ENCODE peak calls at places on chromosomes 13 and 19, in five cellular contexts. G, C, K, M and N are unnamed samples.

GRCh38 chr13:41077475-41077874 is 16.2 kb downstream of the WBP4 start:
- DNase-seq in G (no peak), C (no peak), K (no peak), M (no peak), N (no peak)

GRCh38 chr19:45140533-45140932 is 20.2 kb downstream of the NKPD1 start:
- DNase-seq in G (no peak), C (no peak), K (no peak), M (no peak), N (no peak)

GRCh38 chr19:8041553-8041952 is 11.0 kb upstream of the CCL25 start:
- DNase-seq in G (no peak), C (no peak), K (no peak), M (no peak), N (no peak)

GRCh38 chr19:2266183-2266993 is 10.2 kb upstream of the JSRP1 start:
- DNase-seq in G (peak; percentile 89), C (no peak), K (peak; percentile 96), M (no peak), N (peak; percentile 61)

GRCh38 chr13:65679240-65679639 is 1550.9 kb downstream of the PCDH9 start:
- DNase-seq in G (no peak), C (no peak), K (no peak), M (no peak), N (no peak)

GRCh38 chr19:51602189-51602854 is 27.9 kb downstream of the SIGLEC5 start:
- DNase-seq in G (no peak), C (no peak), K (no peak), M (no peak), N (no peak)

GRCh38 chr19:5691205-5691929 is 1.3 kb downstream of the RPL36 start:
- DNase-seq in G (peak; percentile 81), C (no peak), K (no peak), M (peak; percentile 72), N (peak; percentile 68)

GRCh38 chr13:83877901-83878300 is 4.4 kb downstream of the SLITRK1 start:
- DNase-seq in G (no peak), C (no peak), K (no peak), M (no peak), N (no peak)

GRCh38 chr19:21604351-21604926 is 99.0 kb downstream of the ZNF429 start:
- DNase-seq in G (no peak), C (no peak), K (no peak), M (no peak), N (no peak)

GRCh38 chr13:77990973-77991372 is 72.3 kb upstream of the EDNRB start:
- DNase-seq in G (peak; percentile 25), C (no peak), K (no peak), M (no peak), N (no peak)

GRCh38 chr19:50664204-50664603 is 15.0 kb downstream of the C19orf81 start:
- DNase-seq in G (no peak), C (no peak), K (no peak), M (no peak), N (no peak)

GRCh38 chr13:44267966-44268365 is 105.7 kb upstream of the SERP2 start:
- DNase-seq in G (no peak), C (no peak), K (no peak), M (no peak), N (no peak)

GRCh38 chr19:29702161-29702957 is 12.7 kb downstream of the C19orf12 start:
- DNase-seq in G (no peak), C (no peak), K (peak; percentile 17), M (no peak), N (no peak)

GRCh38 chr13:69948016-69948415 is 159.6 kb upstream of the ATXN8OS start:
- DNase-seq in G (no peak), C (no peak), K (no peak), M (no peak), N (no peak)

GRCh38 chr13:43572601-43573360 is 214.0 kb downstream of the ENOX1 start:
- DNase-seq in G (no peak), C (no peak), K (no peak), M (peak; percentile 81), N (no peak)

GRCh38 chr13:47594833-47595232 is 406.2 kb downstream of the SUCLA2 start:
- DNase-seq in G (no peak), C (no peak), K (no peak), M (no peak), N (no peak)

GRCh38 chr19:41206456-41206855 is 12.6 kb upstream of the AXL start:
- DNase-seq in G (no peak), C (no peak), K (no peak), M (no peak), N (no peak)

GRCh38 chr13:75569576-75569975 is 20.0 kb downstream of the UCHL3 start:
- DNase-seq in G (no peak), C (no peak), K (no peak), M (no peak), N (no peak)

GRCh38 chr13:48424212-48424611 is 11.3 kb upstream of the LPAR6 start:
- DNase-seq in G (no peak), C (no peak), K (no peak), M (no peak), N (no peak)

GRCh38 chr13:91714726-91715334 is 316.4 kb downstream of the GPC5 start:
- DNase-seq in G (no peak), C (no peak), K (no peak), M (no peak), N (no peak)

GRCh38 chr19:54430306-54431254 is 15.3 kb downstream of the TTYH1 start:
- DNase-seq in G (peak; percentile 47), C (peak; percentile 21), K (no peak), M (peak; percentile 81), N (peak; percentile 90)
- H3K27me3 ChIP-seq in G (peaks cover 77% of the 10 kb centered on the region), C (no peaks in the 10 kb centered on the region), K (no peaks in the 10 kb centered on the region), M (peaks cover 4% of the 10 kb centered on the region), N (no peaks in the 10 kb centered on the region)

GRCh38 chr19:49361438-49362047 is 673 bp downstream of the TEAD2 start:
- DNase-seq in G (peak; percentile 85), C (peak; percentile 56), K (peak; percentile 82), M (peak; percentile 88), N (peak; percentile 91)

GRCh38 chr19:49357186-49357585 is 5.0 kb downstream of the TEAD2 start:
- DNase-seq in G (no peak), C (no peak), K (no peak), M (no peak), N (no peak)

GRCh38 chr19:49362048-49362925 is at the start of gene TEAD2:
- DNase-seq in G (peak; percentile 86), C (no peak), K (peak; percentile 84), M (peak; percentile 85), N (peak; percentile 69)

GRCh38 chr19:49362926-49363264 is 679 bp upstream of the TEAD2 start:
- DNase-seq in G (peak; percentile 59), C (no peak), K (peak; percentile 63), M (no peak), N (peak; percentile 62)

DNA sequence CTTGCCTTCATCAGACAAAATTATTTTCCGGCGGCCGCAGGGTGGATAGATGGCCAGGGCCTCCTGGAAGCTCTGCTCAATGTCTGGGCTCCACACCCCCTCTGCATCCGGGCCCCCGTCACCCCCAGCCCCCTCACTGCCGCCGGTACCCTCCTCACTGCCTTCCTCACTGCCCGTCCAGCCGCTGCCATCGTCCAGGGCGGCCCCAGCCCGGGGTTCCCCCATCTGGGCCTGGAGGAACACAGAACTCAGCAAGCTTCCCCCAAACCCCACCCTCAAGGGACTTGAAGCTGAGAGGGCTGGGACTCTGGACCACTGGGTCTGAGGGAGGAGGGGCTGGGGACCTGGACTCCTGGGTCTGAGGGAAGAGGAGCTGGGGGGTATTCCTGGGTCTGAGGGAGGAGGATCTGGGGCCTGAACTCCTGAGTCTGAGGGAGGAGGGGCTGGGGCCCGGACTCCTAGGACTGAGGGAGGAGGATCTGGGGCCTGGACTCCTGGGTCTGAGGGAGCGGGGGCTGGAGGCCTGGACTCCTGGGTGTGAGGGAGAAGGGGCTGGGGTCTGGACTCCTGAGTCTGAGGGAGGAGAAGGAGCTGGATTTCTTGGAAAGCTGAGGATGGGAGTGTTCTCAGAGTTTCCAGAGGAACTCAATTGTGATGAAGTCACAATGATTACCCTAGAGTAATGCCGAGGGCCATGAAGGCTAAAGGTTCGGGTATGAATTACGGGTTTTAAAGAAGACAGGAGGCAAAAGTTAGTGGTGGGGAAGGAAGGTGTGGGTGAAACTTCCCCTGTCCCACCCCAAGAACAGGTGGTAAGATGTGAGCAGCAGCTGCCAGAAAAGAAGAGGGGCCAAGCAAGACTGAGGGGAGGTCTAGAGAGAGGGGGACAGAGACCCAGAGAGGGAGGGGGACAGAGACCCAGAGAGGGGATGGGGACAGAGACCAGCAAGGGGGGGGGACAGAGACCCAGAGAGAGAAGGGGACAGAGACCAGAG is 2.1 kb downstream of the TEAD2 start:
- DNase-seq in G (no peak), C (no peak), K (no peak), M (no peak), N (no peak)
- H3K4me3 ChIP-seq in G (no peak overlapping the region), C (no peak overlapping the region), K (no peak overlapping the region), M (peak overlapping the region; percentile 84), N (no peak overlapping the region)

GRCh38 chr13:112859128-112859816 is 109.7 kb upstream of the MCF2L start:
- DNase-seq in G (no peak), C (no peak), K (no peak), M (no peak), N (no peak)
- H3K36me3 ChIP-seq in G (peaks cover 82% of the 10 kb centered on the region), C (peaks cover 33% of the 10 kb centered on the region), K (no peaks in the 10 kb centered on the region), M (no peaks in the 10 kb centered on the region), N (peaks cover 12% of the 10 kb centered on the region)

DNA sequence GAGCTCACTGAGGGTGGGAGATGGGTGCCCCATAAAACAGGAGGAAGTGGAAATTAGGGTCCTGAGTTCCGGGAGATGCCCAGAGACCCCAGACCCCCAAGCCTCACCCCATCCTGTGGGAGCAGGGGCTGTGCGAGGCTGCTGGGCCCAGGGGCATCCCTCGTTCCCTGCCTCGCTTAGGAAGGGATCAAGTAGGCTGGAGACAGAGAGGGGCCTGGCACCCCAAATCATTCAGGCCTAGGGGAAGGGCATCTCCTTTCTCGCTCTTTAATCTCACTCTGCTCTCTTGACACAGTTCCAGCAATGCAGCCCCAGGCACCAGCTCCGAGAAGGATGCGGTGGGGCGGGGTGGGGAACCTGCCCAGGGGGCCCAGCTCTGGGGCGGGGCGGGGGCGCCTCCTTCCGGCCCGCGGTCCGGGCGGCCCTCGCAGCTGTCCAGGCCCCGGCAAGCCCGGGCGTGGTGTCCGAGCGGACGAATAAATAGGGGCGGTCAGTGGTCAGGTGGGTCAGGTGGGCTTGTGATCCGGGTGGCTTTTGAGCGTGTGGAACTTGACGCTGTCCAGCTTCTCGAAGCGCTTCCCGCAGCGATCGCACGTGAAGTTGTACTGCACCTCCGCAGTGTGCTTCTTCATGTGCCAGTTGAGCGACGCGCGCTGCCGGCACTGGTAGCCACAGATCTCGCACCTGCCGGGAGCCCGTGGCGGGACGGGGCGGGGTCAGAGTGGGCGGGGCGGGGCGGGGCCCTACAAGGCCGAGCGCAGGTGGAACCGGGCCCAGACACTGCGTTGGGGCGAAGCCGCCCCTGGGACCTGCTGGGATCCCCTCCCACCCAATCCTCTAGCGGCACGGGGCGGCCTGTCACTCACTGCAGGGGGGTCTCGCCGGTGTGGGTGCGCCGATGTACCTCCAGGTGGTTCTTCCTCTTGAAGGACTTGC is 2.6 kb upstream of the ELAVL3 start:
- DNase-seq in G (no peak), C (no peak), K (peak; percentile 54), M (no peak), N (no peak)
- H3K27me3 ChIP-seq in G (peaks cover 72% of the 10 kb centered on the region), C (no peaks in the 10 kb centered on the region), K (no peaks in the 10 kb centered on the region), M (peaks cover 21% of the 10 kb centered on the region), N (no peaks in the 10 kb centered on the region)